ENCODE peak calls at places on chromosomes 16 and 17, in nine cellular contexts. One of them, this sample, is unnamed.

GRCh38 chr17:43010667-43011308 is 4.2 kb downstream of the IFI35 start:
- DNase-seq in choroid plexus epithelial cell: no peak
- DNase-seq in kidney epithelial cell: no peak
- DNase-seq in CD8-positive, alpha-beta T cell: no peak
- DNase-seq in HFF-Myc: no peak
- DNase-seq in HL-60: no peak
- DNase-seq in breast epithelium: no peak
- DNase-seq in AG04450: no peak
- DNase-seq in H7: no peak
- DNase-seq in this sample: no peak

GRCh38 chr17:81333626-81334368 is 38.7 kb upstream of the SLC38A10 start:
- DNase-seq in choroid plexus epithelial cell: no peak
- DNase-seq in kidney epithelial cell: no peak
- DNase-seq in CD8-positive, alpha-beta T cell: no peak
- DNase-seq in HFF-Myc: no peak
- DNase-seq in HL-60: no peak
- DNase-seq in breast epithelium: no peak
- DNase-seq in AG04450: no peak
- DNase-seq in H7: no peak
- DNase-seq in this sample: no peak

GRCh38 chr16:15988268-15989013 is 39.0 kb downstream of the ABCC1 start:
- DNase-seq in choroid plexus epithelial cell: no peak
- DNase-seq in kidney epithelial cell: no peak
- DNase-seq in CD8-positive, alpha-beta T cell: no peak
- DNase-seq in HFF-Myc: no peak
- DNase-seq in HL-60: no peak
- DNase-seq in breast epithelium: no peak
- DNase-seq in AG04450: no peak
- DNase-seq in H7: peak
- DNase-seq in this sample: no peak

GRCh38 chr16:30444231-30445148 is 1.2 kb downstream of the SEPHS2 start:
- DNase-seq in choroid plexus epithelial cell: no peak
- DNase-seq in kidney epithelial cell: no peak
- DNase-seq in CD8-positive, alpha-beta T cell: no peak
- DNase-seq in HFF-Myc: no peak
- DNase-seq in HL-60: no peak
- DNase-seq in breast epithelium: no peak
- DNase-seq in AG04450: no peak
- DNase-seq in H7: no peak
- DNase-seq in this sample: no peak

GRCh38 chr16:73527191-73527590 is 479.3 kb upstream of the ZFHX3 start:
- DNase-seq in choroid plexus epithelial cell: peak
- DNase-seq in kidney epithelial cell: no peak
- DNase-seq in CD8-positive, alpha-beta T cell: no peak
- DNase-seq in HFF-Myc: no peak
- DNase-seq in HL-60: no peak
- DNase-seq in breast epithelium: no peak
- DNase-seq in AG04450: no peak
- DNase-seq in H7: no peak
- DNase-seq in this sample: no peak

GRCh38 chr16:4351880-4352279 is 759 bp upstream of the PAM16 start:
- DNase-seq in choroid plexus epithelial cell: no peak
- DNase-seq in kidney epithelial cell: no peak
- DNase-seq in CD8-positive, alpha-beta T cell: no peak
- DNase-seq in HFF-Myc: no peak
- DNase-seq in HL-60: no peak
- DNase-seq in breast epithelium: no peak
- DNase-seq in AG04450: no peak
- DNase-seq in H7: no peak
- DNase-seq in this sample: no peak

GRCh38 chr16:79792952-79793351 is 192.4 kb upstream of the MAF start:
- DNase-seq in choroid plexus epithelial cell: no peak
- DNase-seq in kidney epithelial cell: no peak
- DNase-seq in CD8-positive, alpha-beta T cell: no peak
- DNase-seq in HFF-Myc: no peak
- DNase-seq in HL-60: no peak
- DNase-seq in breast epithelium: no peak
- DNase-seq in AG04450: no peak
- DNase-seq in H7: no peak
- DNase-seq in this sample: no peak

GRCh38 chr16:1073566-1074378 is 1.2 kb downstream of the SSTR5 start:
- DNase-seq in choroid plexus epithelial cell: no peak
- DNase-seq in kidney epithelial cell: no peak
- DNase-seq in CD8-positive, alpha-beta T cell: no peak
- DNase-seq in HFF-Myc: no peak
- DNase-seq in HL-60: no peak
- DNase-seq in breast epithelium: no peak
- DNase-seq in AG04450: no peak
- DNase-seq in H7: peak
- DNase-seq in this sample: peak

GRCh38 chr16:58225965-58226602 is 28.2 kb upstream of the CSNK2A2 start:
- DNase-seq in choroid plexus epithelial cell: no peak
- DNase-seq in kidney epithelial cell: no peak
- DNase-seq in CD8-positive, alpha-beta T cell: no peak
- DNase-seq in HFF-Myc: no peak
- DNase-seq in HL-60: no peak
- DNase-seq in breast epithelium: no peak
- DNase-seq in AG04450: no peak
- DNase-seq in H7: no peak
- DNase-seq in this sample: no peak

GRCh38 chr17:61284174-61284573 is 115.5 kb upstream of the TBX2 start:
- DNase-seq in choroid plexus epithelial cell: peak
- DNase-seq in kidney epithelial cell: peak
- DNase-seq in CD8-positive, alpha-beta T cell: no peak
- DNase-seq in HFF-Myc: no peak
- DNase-seq in HL-60: no peak
- DNase-seq in breast epithelium: no peak
- DNase-seq in AG04450: no peak
- DNase-seq in H7: no peak
- DNase-seq in this sample: no peak

GRCh38 chr17:50604470-50604869 is 30.2 kb upstream of the ABCC3 start:
- DNase-seq in choroid plexus epithelial cell: peak
- DNase-seq in kidney epithelial cell: no peak
- DNase-seq in CD8-positive, alpha-beta T cell: no peak
- DNase-seq in HFF-Myc: peak
- DNase-seq in HL-60: no peak
- DNase-seq in breast epithelium: no peak
- DNase-seq in AG04450: no peak
- DNase-seq in H7: peak
- DNase-seq in this sample: peak

GRCh38 chr17:64032081-64032480 is 11.6 kb upstream of the ICAM2 start:
- DNase-seq in choroid plexus epithelial cell: no peak
- DNase-seq in kidney epithelial cell: no peak
- DNase-seq in CD8-positive, alpha-beta T cell: peak
- DNase-seq in HFF-Myc: no peak
- DNase-seq in HL-60: no peak
- DNase-seq in breast epithelium: no peak
- DNase-seq in AG04450: no peak
- DNase-seq in H7: peak
- DNase-seq in this sample: no peak

GRCh38 chr17:13933597-13934276 is 135.6 kb upstream of the COX10 start:
- DNase-seq in choroid plexus epithelial cell: peak
- DNase-seq in kidney epithelial cell: no peak
- DNase-seq in CD8-positive, alpha-beta T cell: no peak
- DNase-seq in HFF-Myc: no peak
- DNase-seq in HL-60: no peak
- DNase-seq in breast epithelium: no peak
- DNase-seq in AG04450: no peak
- DNase-seq in H7: no peak
- DNase-seq in this sample: no peak

GRCh38 chr16:71659471-71659870 is 33.5 kb downstream of the MARVELD3 start:
- DNase-seq in choroid plexus epithelial cell: no peak
- DNase-seq in kidney epithelial cell: no peak
- DNase-seq in CD8-positive, alpha-beta T cell: no peak
- DNase-seq in HFF-Myc: no peak
- DNase-seq in HL-60: no peak
- DNase-seq in breast epithelium: no peak
- DNase-seq in AG04450: no peak
- DNase-seq in H7: no peak
- DNase-seq in this sample: no peak

GRCh38 chr17:72456026-72456569 is 335.3 kb downstream of the SOX9 start:
- DNase-seq in choroid plexus epithelial cell: peak
- DNase-seq in kidney epithelial cell: peak
- DNase-seq in CD8-positive, alpha-beta T cell: no peak
- DNase-seq in HFF-Myc: no peak
- DNase-seq in HL-60: no peak
- DNase-seq in breast epithelium: no peak
- DNase-seq in AG04450: no peak
- DNase-seq in H7: no peak
- DNase-seq in this sample: no peak

GRCh38 chr16:11306997-11307638 is 26.0 kb upstream of the PRM1 start:
- DNase-seq in choroid plexus epithelial cell: peak
- DNase-seq in kidney epithelial cell: no peak
- DNase-seq in CD8-positive, alpha-beta T cell: no peak
- DNase-seq in HFF-Myc: no peak
- DNase-seq in HL-60: peak
- DNase-seq in breast epithelium: no peak
- DNase-seq in AG04450: no peak
- DNase-seq in H7: no peak
- DNase-seq in this sample: no peak

GRCh38 chr16:3306078-3306477 is 781 bp downstream of the ZNF75A start:
- DNase-seq in choroid plexus epithelial cell: no peak
- DNase-seq in kidney epithelial cell: no peak
- DNase-seq in CD8-positive, alpha-beta T cell: no peak
- DNase-seq in HFF-Myc: no peak
- DNase-seq in HL-60: no peak
- DNase-seq in breast epithelium: no peak
- DNase-seq in AG04450: no peak
- DNase-seq in H7: no peak
- DNase-seq in this sample: no peak

GRCh38 chr16:3305109-3306068 is at the start of the genes TIGD7 and ZNF75A:
- DNase-seq in choroid plexus epithelial cell: peak
- DNase-seq in kidney epithelial cell: peak
- DNase-seq in CD8-positive, alpha-beta T cell: peak
- DNase-seq in HFF-Myc: peak
- DNase-seq in HL-60: peak
- DNase-seq in breast epithelium: peak
- DNase-seq in AG04450: peak
- DNase-seq in H7: peak
- DNase-seq in this sample: peak

GRCh38 chr16:3304370-3304769 is 860 bp downstream of the TIGD7 start:
- DNase-seq in choroid plexus epithelial cell: peak
- DNase-seq in kidney epithelial cell: no peak
- DNase-seq in CD8-positive, alpha-beta T cell: no peak
- DNase-seq in HFF-Myc: no peak
- DNase-seq in HL-60: no peak
- DNase-seq in breast epithelium: no peak
- DNase-seq in AG04450: no peak
- DNase-seq in H7: no peak
- DNase-seq in this sample: no peak
- H3K4me3 ChIP-seq in choroid plexus epithelial cell: peak
- H3K4me3 ChIP-seq in kidney epithelial cell: peak
- H3K4me3 ChIP-seq in CD8-positive, alpha-beta T cell: peak
- H3K4me3 ChIP-seq in HFF-Myc: peak
- H3K4me3 ChIP-seq in HL-60: no peak
- H3K4me3 ChIP-seq in breast epithelium: peak
- H3K4me3 ChIP-seq in AG04450: peak
- H3K4me3 ChIP-seq in H7: no peak
- H3K4me3 ChIP-seq in this sample: peak

DNA sequence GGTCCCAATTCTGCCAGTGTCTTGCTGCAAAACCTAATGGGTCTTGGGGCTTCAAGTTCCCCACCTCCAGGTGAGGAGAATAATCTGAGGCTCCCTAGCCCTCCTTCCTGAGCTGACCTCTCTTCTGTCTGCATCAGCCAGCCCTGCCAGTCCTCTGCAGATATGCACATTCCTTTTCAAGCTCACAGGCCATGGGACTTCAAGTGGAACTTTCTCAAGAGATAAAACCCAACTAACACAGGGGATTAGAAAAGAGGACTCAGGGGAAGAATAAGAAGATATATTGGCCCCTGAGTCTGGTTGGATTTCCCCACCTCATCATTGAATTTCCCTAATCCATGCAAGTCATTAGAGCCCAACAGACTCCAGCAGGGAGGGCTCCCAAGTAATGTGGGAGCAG is 1.4 kb downstream of the KRT14 start:
- DNase-seq in choroid plexus epithelial cell: no peak
- DNase-seq in kidney epithelial cell: no peak
- DNase-seq in CD8-positive, alpha-beta T cell: no peak
- DNase-seq in HFF-Myc: no peak
- DNase-seq in HL-60: no peak
- DNase-seq in breast epithelium: no peak
- DNase-seq in AG04450: no peak
- DNase-seq in H7: no peak
- DNase-seq in this sample: no peak
- H3K4me3 ChIP-seq in choroid plexus epithelial cell: no peak
- H3K4me3 ChIP-seq in kidney epithelial cell: no peak
- H3K4me3 ChIP-seq in CD8-positive, alpha-beta T cell: no peak
- H3K4me3 ChIP-seq in HFF-Myc: no peak
- H3K4me3 ChIP-seq in HL-60: no peak
- H3K4me3 ChIP-seq in breast epithelium: peak
- H3K4me3 ChIP-seq in AG04450: no peak
- H3K4me3 ChIP-seq in H7: no peak
- H3K4me3 ChIP-seq in this sample: no peak

GRCh38 chr17:27797390-27798091 is 2.8 kb downstream of the NOS2 start:
- DNase-seq in choroid plexus epithelial cell: no peak
- DNase-seq in kidney epithelial cell: no peak
- DNase-seq in CD8-positive, alpha-beta T cell: no peak
- DNase-seq in HFF-Myc: no peak
- DNase-seq in HL-60: no peak
- DNase-seq in breast epithelium: no peak
- DNase-seq in AG04450: no peak
- DNase-seq in H7: no peak
- DNase-seq in this sample: no peak

GRCh38 chr17:27798376-27798775 is 2.0 kb downstream of the NOS2 start:
- DNase-seq in choroid plexus epithelial cell: no peak
- DNase-seq in kidney epithelial cell: no peak
- DNase-seq in CD8-positive, alpha-beta T cell: no peak
- DNase-seq in HFF-Myc: no peak
- DNase-seq in HL-60: no peak
- DNase-seq in breast epithelium: no peak
- DNase-seq in AG04450: no peak
- DNase-seq in H7: no peak
- DNase-seq in this sample: no peak

GRCh38 chr17:27792095-27792494 is 8.2 kb downstream of the NOS2 start:
- DNase-seq in choroid plexus epithelial cell: no peak
- DNase-seq in kidney epithelial cell: no peak
- DNase-seq in CD8-positive, alpha-beta T cell: no peak
- DNase-seq in HFF-Myc: no peak
- DNase-seq in HL-60: no peak
- DNase-seq in breast epithelium: no peak
- DNase-seq in AG04450: no peak
- DNase-seq in H7: no peak
- DNase-seq in this sample: no peak

GRCh38 chr17:27793168-27793905 is 7.0 kb downstream of the NOS2 start:
- DNase-seq in choroid plexus epithelial cell: no peak
- DNase-seq in kidney epithelial cell: no peak
- DNase-seq in CD8-positive, alpha-beta T cell: no peak
- DNase-seq in HFF-Myc: no peak
- DNase-seq in HL-60: no peak
- DNase-seq in breast epithelium: no peak
- DNase-seq in AG04450: no peak
- DNase-seq in H7: peak
- DNase-seq in this sample: peak

GRCh38 chr17:27793906-27794380 is 6.4 kb downstream of the NOS2 start:
- DNase-seq in choroid plexus epithelial cell: no peak
- DNase-seq in kidney epithelial cell: no peak
- DNase-seq in CD8-positive, alpha-beta T cell: no peak
- DNase-seq in HFF-Myc: no peak
- DNase-seq in HL-60: no peak
- DNase-seq in breast epithelium: no peak
- DNase-seq in AG04450: no peak
- DNase-seq in H7: no peak
- DNase-seq in this sample: no peak
- H3K4me3 ChIP-seq in choroid plexus epithelial cell: peak
- H3K4me3 ChIP-seq in kidney epithelial cell: no peak
- H3K4me3 ChIP-seq in CD8-positive, alpha-beta T cell: peak
- H3K4me3 ChIP-seq in HFF-Myc: peak
- H3K4me3 ChIP-seq in HL-60: no peak
- H3K4me3 ChIP-seq in breast epithelium: peak
- H3K4me3 ChIP-seq in AG04450: peak
- H3K4me3 ChIP-seq in H7: peak
- H3K4me3 ChIP-seq in this sample: peak

GRCh38 chr17:45228985-45229517 is 7.4 kb downstream of the FMNL1 start:
- DNase-seq in choroid plexus epithelial cell: peak
- DNase-seq in kidney epithelial cell: no peak
- DNase-seq in CD8-positive, alpha-beta T cell: peak
- DNase-seq in HFF-Myc: peak
- DNase-seq in HL-60: peak
- DNase-seq in breast epithelium: no peak
- DNase-seq in AG04450: peak
- DNase-seq in H7: peak
- DNase-seq in this sample: peak
- H3K4me3 ChIP-seq in choroid plexus epithelial cell: no peak
- H3K4me3 ChIP-seq in kidney epithelial cell: no peak
- H3K4me3 ChIP-seq in CD8-positive, alpha-beta T cell: peak
- H3K4me3 ChIP-seq in HFF-Myc: no peak
- H3K4me3 ChIP-seq in HL-60: peak
- H3K4me3 ChIP-seq in breast epithelium: peak
- H3K4me3 ChIP-seq in AG04450: peak
- H3K4me3 ChIP-seq in H7: no peak
- H3K4me3 ChIP-seq in this sample: no peak